ENCODE peak calls at places on chromosomes 12 and 14, in six cellular contexts. Z is HCT116, N is K562, Q is upper lobe of left lung, B is GM12878, G is HepG2. H is an unnamed sample.

GRCh38 chr12:111758120-111758561 is 8.6 kb upstream of the ALDH2 start:
- ATAC-seq in Z (no peak), N (no peak), Q (peak), B (peak), G (no peak), H (peak)

GRCh38 chr12:12717586-12718381 is 616 bp downstream of the CDKN1B start:
- ATAC-seq in Z (peak), N (peak), Q (peak), B (peak), G (peak), H (no peak)

GRCh38 chr12:1533602-1534304 is 60.6 kb downstream of the FBXL14 start:
- ATAC-seq in Z (no peak), N (peak), Q (no peak), B (peak), G (peak), H (no peak)

GRCh38 chr14:96095581-96096476 is 56.7 kb downstream of the C14orf132 start:
- ATAC-seq in Z (no peak), N (no peak), Q (peak), B (no peak), G (peak), H (peak)

GRCh38 chr14:69059658-69060648 is 80.9 kb upstream of the ACTN1 start:
- ATAC-seq in Z (no peak), N (no peak), Q (no peak), B (no peak), G (no peak), H (peak)

GRCh38 chr14:95191445-95192199 is 34.3 kb upstream of the DICER1 start:
- ATAC-seq in Z (no peak), N (no peak), Q (no peak), B (no peak), G (no peak), H (no peak)

GRCh38 chr14:104687601-104688504 is 1.6 kb upstream of the INF2 start:
- ATAC-seq in Z (peak), N (peak), Q (peak), B (no peak), G (peak), H (peak)

GRCh38 chr14:28742171-28742846 is 24.3 kb upstream of the FOXG1 start:
- ATAC-seq in Z (no peak), N (no peak), Q (no peak), B (no peak), G (no peak), H (no peak)

GRCh38 chr12:34348836-34349672 is 326.8 kb downstream of the ALG10 start:
- ATAC-seq in Z (no peak), N (peak), Q (no peak), B (no peak), G (no peak), H (no peak)

GRCh38 chr12:19234991-19235876 is 105.7 kb downstream of the PLEKHA5 start:
- ATAC-seq in Z (no peak), N (no peak), Q (no peak), B (no peak), G (peak), H (peak)

GRCh38 chr12:67758119-67758873 is 109.8 kb downstream of the DYRK2 start:
- ATAC-seq in Z (no peak), N (no peak), Q (no peak), B (peak), G (no peak), H (no peak)

GRCh38 chr14:91464615-91465205 is 45.4 kb downstream of the PPP4R3A start:
- ATAC-seq in Z (no peak), N (no peak), Q (no peak), B (no peak), G (no peak), H (no peak)

GRCh38 chr14:100665518-100666032 is 61.1 kb upstream of the DLK1 start:
- ATAC-seq in Z (no peak), N (no peak), Q (no peak), B (no peak), G (no peak), H (no peak)

GRCh38 chr12:110935588-110935987 is 15.2 kb upstream of the MYL2 start:
- ATAC-seq in Z (no peak), N (no peak), Q (no peak), B (no peak), G (no peak), H (no peak)

GRCh38 chr14:104292084-104292970 is 153.9 kb downstream of the KIF26A start:
- ATAC-seq in Z (no peak), N (no peak), Q (no peak), B (no peak), G (no peak), H (no peak)

GRCh38 chr14:22319526-22320352 is 269.3 kb downstream of the DAD1 start:
- ATAC-seq in Z (peak), N (peak), Q (no peak), B (peak), G (peak), H (no peak)

GRCh38 chr12:66726531-66726930 is 47.7 kb upstream of the GRIP1 start:
- ATAC-seq in Z (no peak), N (no peak), Q (no peak), B (no peak), G (no peak), H (no peak)

GRCh38 chr12:131221061-131221945 is 267.6 kb downstream of the ADGRD1 start:
- ATAC-seq in Z (no peak), N (no peak), Q (no peak), B (no peak), G (no peak), H (no peak)

GRCh38 chr12:53969588-53970259 is 3.2 kb upstream of the HOXC11 start:
- ATAC-seq in Z (no peak), N (no peak), Q (no peak), B (no peak), G (no peak), H (no peak)

GRCh38 chr14:89957791-89958190 is 2.1 kb downstream of the TDP1 start:
- ATAC-seq in Z (no peak), N (no peak), Q (no peak), B (no peak), G (no peak), H (no peak)

GRCh38 chr12:115324949-115325638 is 641.1 kb upstream of the TBX3 start:
- ATAC-seq in Z (no peak), N (no peak), Q (no peak), B (no peak), G (no peak), H (no peak)

GRCh38 chr14:33897878-33898535 is 52.9 kb downstream of the EGLN3 start:
- ATAC-seq in Z (no peak), N (no peak), Q (no peak), B (no peak), G (no peak), H (no peak)

GRCh38 chr14:92759300-92759678 is 10.9 kb upstream of the LGMN start:
- ATAC-seq in Z (peak), N (peak), Q (peak), B (peak), G (no peak), H (no peak)

GRCh38 chr12:120276734-120277133 is 11.2 kb upstream of the PXN start:
- ATAC-seq in Z (no peak), N (no peak), Q (no peak), B (no peak), G (peak), H (no peak)

GRCh38 chr12:8644345-8645248 is 18.0 kb downstream of the MFAP5 start:
- ATAC-seq in Z (no peak), N (no peak), Q (no peak), B (peak), G (no peak), H (no peak)

GRCh38 chr14:24289649-24290283 is 9.8 kb downstream of the DHRS1 start:
- ATAC-seq in Z (no peak), N (no peak), Q (no peak), B (peak), G (no peak), H (no peak)

GRCh38 chr14:67674480-67675218 is at the start of gene VTI1B:
- ATAC-seq in Z (peak), N (peak), Q (peak), B (peak), G (peak), H (peak)

GRCh38 chr14:67683821-67684220 is 9.4 kb upstream of the VTI1B start:
- ATAC-seq in Z (no peak), N (no peak), Q (no peak), B (no peak), G (no peak), H (no peak)

GRCh38 chr14:67675219-67675582 is 769 bp upstream of the VTI1B start:
- ATAC-seq in Z (no peak), N (no peak), Q (no peak), B (no peak), G (no peak), H (no peak)

GRCh38 chr14:67680941-67681340 is 6.5 kb upstream of the VTI1B start:
- ATAC-seq in Z (no peak), N (peak), Q (no peak), B (peak), G (no peak), H (no peak)

DNA sequence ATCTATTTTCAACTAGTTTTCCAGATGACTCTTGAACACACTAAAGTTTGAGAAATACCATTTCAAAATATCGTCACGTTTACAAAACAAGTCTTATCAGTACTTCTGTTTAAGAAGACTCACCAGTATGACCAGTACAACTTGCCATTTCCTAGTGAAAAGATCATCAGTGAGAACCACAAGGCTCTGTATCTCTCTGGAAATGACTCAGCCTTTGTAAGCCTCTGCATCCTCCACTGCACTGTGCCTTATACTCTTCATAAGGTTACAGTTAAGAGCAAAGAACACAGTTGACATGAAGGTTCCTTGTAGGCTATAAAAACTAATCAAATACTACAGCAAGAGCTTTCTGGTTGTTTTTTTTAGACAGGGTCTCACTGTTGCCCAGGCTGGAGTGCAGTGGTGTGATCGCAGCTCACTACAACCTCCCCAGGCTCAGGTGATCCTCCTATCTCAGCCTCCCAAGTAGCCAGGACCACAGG is 5.7 kb upstream of the VTI1B start:
- ATAC-seq in Z (no peak), N (peak), Q (no peak), B (peak), G (no peak), H (no peak)
- TF ChIP-seq POLR2A in Z (no peak), N (no peak), Q (no peak), B (no peak), G (no peak), H (no peak)

DNA sequence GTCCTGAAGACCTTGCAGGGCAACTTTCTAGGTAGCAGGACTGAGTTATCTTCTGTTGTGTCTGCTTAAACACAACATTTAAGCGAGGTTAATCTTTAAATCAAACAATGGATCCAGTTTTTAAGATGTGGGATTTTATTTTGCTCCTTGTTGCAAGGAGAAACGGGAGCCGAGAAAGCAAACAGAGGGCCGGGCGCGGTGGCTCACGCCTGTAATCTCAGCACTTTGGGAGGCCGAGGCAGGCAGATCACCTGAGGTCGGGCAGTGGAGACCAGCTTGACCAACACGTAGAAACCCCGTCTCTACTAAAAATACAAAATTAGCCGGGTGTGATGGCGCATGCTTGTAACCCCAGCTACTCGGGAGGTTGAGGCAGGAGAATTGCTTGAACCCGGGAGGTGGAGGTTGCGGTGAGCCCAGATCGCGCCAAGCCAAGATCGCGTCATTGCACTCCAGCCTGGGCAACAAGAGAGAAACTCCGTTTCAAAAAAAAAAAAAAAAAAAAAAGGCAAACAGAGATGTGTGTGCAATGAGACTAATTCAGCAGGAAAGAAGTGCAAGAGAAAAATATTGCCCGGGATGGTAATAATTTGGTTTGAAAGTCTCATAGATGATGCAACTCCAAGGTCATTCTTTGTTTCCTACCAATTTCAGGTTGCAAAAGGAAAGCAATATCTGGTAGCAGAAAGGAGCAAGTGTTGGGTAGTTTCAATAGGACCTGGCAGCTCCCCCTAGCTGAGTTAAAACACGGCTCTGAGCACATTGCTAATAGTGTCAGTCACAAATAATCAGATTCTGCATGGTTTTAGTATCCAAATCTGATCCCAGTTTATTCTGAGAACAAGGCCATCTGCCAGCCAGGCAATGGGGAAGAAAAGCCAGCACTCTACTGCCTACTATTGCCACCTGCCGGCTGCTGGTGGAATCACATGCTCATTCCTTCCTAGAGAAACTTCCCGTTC is 141.4 kb downstream of the PPM1H start:
- ATAC-seq in Z (peak), N (peak), Q (peak), B (peak), G (peak), H (peak)
- TF ChIP-seq POLR2AphosphoS5 in Z (no peak), N (no peak), Q (peak), B (no peak), G (no peak), H (peak)

GRCh38 chr12:57888407-57889157 is 42.1 kb upstream of the CTDSP2 start:
- ATAC-seq in Z (peak), N (peak), Q (peak), B (peak), G (peak), H (no peak)
- TF ChIP-seq POLR2A in Z (no peak), N (no peak), Q (no peak), B (no peak), G (no peak), H (no peak)

GRCh38 chr14:59768855-59769254 is 101.7 kb downstream of the RTN1 start:
- ATAC-seq in Z (no peak), N (no peak), Q (no peak), B (no peak), G (no peak), H (no peak)

GRCh38 chr14:59776468-59776867 is 94.1 kb downstream of the RTN1 start:
- ATAC-seq in Z (no peak), N (no peak), Q (no peak), B (no peak), G (no peak), H (no peak)

GRCh38 chr14:59769586-59769985 is 101.0 kb downstream of the RTN1 start:
- ATAC-seq in Z (no peak), N (no peak), Q (no peak), B (no peak), G (no peak), H (no peak)

GRCh38 chr14:59772252-59772651 is 98.3 kb downstream of the RTN1 start:
- ATAC-seq in Z (no peak), N (no peak), Q (no peak), B (no peak), G (no peak), H (no peak)

GRCh38 chr14:59771577-59771976 is 99.0 kb downstream of the RTN1 start:
- ATAC-seq in Z (no peak), N (no peak), Q (no peak), B (no peak), G (no peak), H (no peak)
- TF ChIP-seq POLR2AphosphoS5 in Z (no peak), N (no peak), Q (no peak), B (no peak), G (no peak), H (no peak)

GRCh38 chr12:57762463-57762862 is 4.4 kb downstream of the CYP27B1 start:
- ATAC-seq in Z (no peak), N (no peak), Q (no peak), B (no peak), G (no peak), H (no peak)
- TF ChIP-seq POLR2A in Z (no peak), N (no peak), Q (no peak), B (no peak), G (no peak), H (no peak)

GRCh38 chr12:23930599-23930998 is 18.9 kb downstream of the SOX5 start:
- ATAC-seq in Z (no peak), N (no peak), Q (no peak), B (peak), G (no peak), H (no peak)
- TF ChIP-seq POLR2AphosphoS5 in Z (no peak), N (no peak), Q (no peak), B (no peak), G (no peak), H (no peak)

GRCh38 chr14:65057704-65058103 is 44.6 kb downstream of the MAX start:
- ATAC-seq in Z (no peak), N (peak), Q (no peak), B (no peak), G (no peak), H (no peak)

GRCh38 chr14:65052832-65053231 is 49.5 kb downstream of the MAX start:
- ATAC-seq in Z (no peak), N (no peak), Q (no peak), B (no peak), G (no peak), H (no peak)

DNA sequence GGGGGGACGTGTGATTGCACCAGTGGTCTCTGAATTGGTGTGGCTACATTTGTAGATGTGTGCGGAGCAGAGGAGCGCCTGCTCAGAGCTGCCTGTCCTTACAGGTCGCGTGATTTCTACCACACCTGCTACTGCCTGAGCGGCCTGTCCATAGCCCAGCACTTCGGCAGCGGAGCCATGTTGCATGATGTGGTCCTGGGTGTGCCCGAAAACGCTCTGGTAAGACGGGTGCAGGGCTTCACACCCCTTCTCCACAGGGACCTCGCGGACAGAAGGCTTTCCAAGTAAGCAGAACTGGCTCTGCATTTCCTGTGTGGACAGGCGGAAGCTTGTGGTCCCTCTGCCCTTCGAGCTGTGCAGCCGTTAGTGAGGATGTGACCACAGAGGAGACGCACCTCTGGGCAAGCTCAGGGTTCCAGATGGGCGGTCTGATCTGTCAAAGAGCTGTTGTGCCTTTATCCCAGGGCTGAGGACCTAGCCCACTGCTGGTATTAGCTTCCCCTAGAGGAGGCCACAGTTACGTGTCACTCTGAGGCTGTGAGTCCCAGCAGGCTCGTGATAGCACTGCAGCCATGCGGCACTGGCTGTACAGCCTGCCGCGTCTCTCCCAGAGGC is 47.7 kb downstream of the MAX start:
- ATAC-seq in Z (no peak), N (peak), Q (peak), B (no peak), G (peak), H (no peak)
- TF ChIP-seq POLR2A in Z (no peak), N (no peak), Q (no peak), B (no peak), G (no peak), H (no peak)

DNA sequence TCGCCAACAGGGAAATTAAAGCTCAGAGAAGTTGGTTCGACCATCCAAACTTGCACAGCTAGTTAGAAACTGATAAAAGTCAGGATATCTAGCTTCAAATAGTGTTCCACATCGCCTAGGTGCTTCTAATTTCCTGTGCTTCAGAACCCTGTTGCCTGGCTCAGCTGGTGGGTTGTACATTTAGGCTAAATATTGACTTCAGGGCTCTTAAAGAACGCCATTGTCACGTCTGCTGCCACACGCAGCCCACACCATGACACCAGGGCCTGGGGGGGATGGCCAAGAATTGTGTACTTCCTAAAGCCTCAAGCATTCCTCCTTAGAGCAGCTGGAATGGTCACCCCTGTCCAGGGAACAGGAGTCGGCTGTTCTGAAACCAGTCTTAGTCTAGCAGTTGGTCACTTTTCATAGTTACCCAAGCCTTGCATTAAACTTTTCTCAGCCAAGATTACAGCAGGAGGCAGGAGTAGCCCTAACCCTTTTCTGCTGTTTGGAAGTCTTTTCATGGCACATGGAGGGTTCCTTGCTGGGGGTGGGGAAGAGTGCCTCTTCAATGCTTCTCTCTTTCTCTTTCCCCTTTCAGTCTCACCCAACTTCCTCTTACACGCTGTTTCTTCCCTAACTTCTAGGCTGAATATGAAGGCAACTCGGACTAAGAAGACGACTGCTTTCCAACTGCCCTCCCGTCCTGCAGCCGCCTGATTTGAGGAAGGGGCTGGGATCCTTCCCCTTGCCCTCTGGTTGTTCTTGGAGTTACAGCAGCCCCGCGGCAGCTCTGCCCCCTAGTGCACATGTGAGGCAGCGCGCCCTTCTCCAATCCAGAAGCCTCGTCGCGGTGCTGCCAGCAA is 17.1 kb downstream of the FOS start:
- ATAC-seq in Z (peak), N (peak), Q (peak), B (peak), G (peak), H (peak)
- TF ChIP-seq POLR2AphosphoS5 in Z (no peak), N (no peak), Q (peak), B (no peak), G (no peak), H (no peak)

GRCh38 chr12:126160912-126161311 is 1095.7 kb downstream of the AACS start:
- ATAC-seq in Z (no peak), N (no peak), Q (no peak), B (no peak), G (no peak), H (no peak)

GRCh38 chr12:126159139-126159538 is 1093.9 kb downstream of the AACS start:
- ATAC-seq in Z (no peak), N (no peak), Q (no peak), B (no peak), G (no peak), H (no peak)

GRCh38 chr12:126163984-126164383 is 1098.7 kb downstream of the AACS start:
- ATAC-seq in Z (no peak), N (no peak), Q (no peak), B (no peak), G (no peak), H (no peak)
- TF ChIP-seq POLR2A in Z (no peak), N (no peak), Q (no peak), B (no peak), G (no peak), H (no peak)